ENCODE peak calls at places on chromosome 11, in ten cellular contexts. One of them, this sample, is unnamed.

GRCh38 chr11:47571895-47572294 is 6.5 kb downstream of the PTPMT1 start:
- DNase-seq in prostate gland: no peak
- DNase-seq in stomach: no peak
- DNase-seq in SK-N-SH: no peak
- DNase-seq in endothelial cell of umbilical vein: no peak
- DNase-seq in HepG2: no peak
- DNase-seq in HCT116: no peak
- DNase-seq in H1: no peak
- DNase-seq in suprapubic skin: no peak
- DNase-seq in GM23338: no peak
- DNase-seq in this sample: no peak

GRCh38 chr11:47189100-47189834 is 3.0 kb upstream of the PACSIN3 start:
- DNase-seq in prostate gland: peak; percentile 36
- DNase-seq in stomach: no peak
- DNase-seq in SK-N-SH: no peak
- DNase-seq in endothelial cell of umbilical vein: no peak
- DNase-seq in HepG2: peak; percentile 99
- DNase-seq in HCT116: no peak
- DNase-seq in H1: no peak
- DNase-seq in suprapubic skin: no peak
- DNase-seq in GM23338: no peak
- DNase-seq in this sample: no peak

GRCh38 chr11:130782361-130783221 is 133.7 kb downstream of the SNX19 start:
- DNase-seq in prostate gland: no peak
- DNase-seq in stomach: no peak
- DNase-seq in SK-N-SH: no peak
- DNase-seq in endothelial cell of umbilical vein: peak; percentile 66
- DNase-seq in HepG2: no peak
- DNase-seq in HCT116: no peak
- DNase-seq in H1: peak; percentile 41
- DNase-seq in suprapubic skin: no peak
- DNase-seq in GM23338: peak; percentile 27
- DNase-seq in this sample: no peak

GRCh38 chr11:120220747-120221037 is 9.9 kb downstream of the OAF start:
- DNase-seq in prostate gland: no peak
- DNase-seq in stomach: no peak
- DNase-seq in SK-N-SH: no peak
- DNase-seq in endothelial cell of umbilical vein: no peak
- DNase-seq in HepG2: no peak
- DNase-seq in HCT116: no peak
- DNase-seq in H1: no peak
- DNase-seq in suprapubic skin: no peak
- DNase-seq in GM23338: no peak
- DNase-seq in this sample: no peak

GRCh38 chr11:14905104-14906033 is 13.3 kb upstream of the CYP2R1 start:
- DNase-seq in prostate gland: peak; percentile 19
- DNase-seq in stomach: peak; percentile 43
- DNase-seq in SK-N-SH: peak; percentile 27
- DNase-seq in endothelial cell of umbilical vein: peak; percentile 44
- DNase-seq in HepG2: no peak
- DNase-seq in HCT116: no peak
- DNase-seq in H1: peak; percentile 79
- DNase-seq in suprapubic skin: peak; percentile 80
- DNase-seq in GM23338: peak; percentile 93
- DNase-seq in this sample: peak; percentile 65

GRCh38 chr11:44939673-44940072 is 11.0 kb downstream of the TP53I11 start:
- DNase-seq in prostate gland: no peak
- DNase-seq in stomach: no peak
- DNase-seq in SK-N-SH: no peak
- DNase-seq in endothelial cell of umbilical vein: peak; percentile 25
- DNase-seq in HepG2: peak; percentile 7
- DNase-seq in HCT116: no peak
- DNase-seq in H1: no peak
- DNase-seq in suprapubic skin: no peak
- DNase-seq in GM23338: peak; percentile 80
- DNase-seq in this sample: no peak

GRCh38 chr11:132054822-132055221 is 684.4 kb downstream of the NTM start:
- DNase-seq in prostate gland: no peak
- DNase-seq in stomach: no peak
- DNase-seq in SK-N-SH: no peak
- DNase-seq in endothelial cell of umbilical vein: no peak
- DNase-seq in HepG2: no peak
- DNase-seq in HCT116: no peak
- DNase-seq in H1: no peak
- DNase-seq in suprapubic skin: no peak
- DNase-seq in GM23338: no peak
- DNase-seq in this sample: no peak

GRCh38 chr11:18594999-18595749 is 4.4 kb upstream of the MISFA start:
- DNase-seq in prostate gland: no peak
- DNase-seq in stomach: no peak
- DNase-seq in SK-N-SH: peak; percentile 23
- DNase-seq in endothelial cell of umbilical vein: no peak
- DNase-seq in HepG2: no peak
- DNase-seq in HCT116: no peak
- DNase-seq in H1: no peak
- DNase-seq in suprapubic skin: no peak
- DNase-seq in GM23338: no peak
- DNase-seq in this sample: no peak

GRCh38 chr11:11841121-11841604 is 609 bp upstream of the USP47 start:
- DNase-seq in prostate gland: peak; percentile 40
- DNase-seq in stomach: peak; percentile 33
- DNase-seq in SK-N-SH: no peak
- DNase-seq in endothelial cell of umbilical vein: no peak
- DNase-seq in HepG2: peak; percentile 19
- DNase-seq in HCT116: peak; percentile 16
- DNase-seq in H1: no peak
- DNase-seq in suprapubic skin: no peak
- DNase-seq in GM23338: peak; percentile 52
- DNase-seq in this sample: peak; percentile 48

GRCh38 chr11:43419460-43419859 is 60.7 kb downstream of the TTC17 start:
- DNase-seq in prostate gland: peak; percentile 17
- DNase-seq in stomach: peak; percentile 41
- DNase-seq in SK-N-SH: peak; percentile 26
- DNase-seq in endothelial cell of umbilical vein: peak; percentile 59
- DNase-seq in HepG2: peak; percentile 25
- DNase-seq in HCT116: peak; percentile 2
- DNase-seq in H1: no peak
- DNase-seq in suprapubic skin: no peak
- DNase-seq in GM23338: peak; percentile 59
- DNase-seq in this sample: peak; percentile 21

GRCh38 chr11:133928628-133929059 is 28.1 kb downstream of the IGSF9B start:
- DNase-seq in prostate gland: peak; percentile 59
- DNase-seq in stomach: peak; percentile 30
- DNase-seq in SK-N-SH: peak; percentile 81
- DNase-seq in endothelial cell of umbilical vein: no peak
- DNase-seq in HepG2: no peak
- DNase-seq in HCT116: no peak
- DNase-seq in H1: no peak
- DNase-seq in suprapubic skin: no peak
- DNase-seq in GM23338: peak; percentile 28
- DNase-seq in this sample: no peak

GRCh38 chr11:118241191-118242098 is 10.7 kb downstream of the MPZL3 start:
- DNase-seq in prostate gland: peak; percentile 75
- DNase-seq in stomach: peak; percentile 47
- DNase-seq in SK-N-SH: no peak
- DNase-seq in endothelial cell of umbilical vein: peak; percentile 93
- DNase-seq in HepG2: peak; percentile 39
- DNase-seq in HCT116: peak; percentile 95
- DNase-seq in H1: no peak
- DNase-seq in suprapubic skin: no peak
- DNase-seq in GM23338: no peak
- DNase-seq in this sample: peak; percentile 43

GRCh38 chr11:62880231-62880802 is 379 bp upstream of the SLC3A2 start:
- DNase-seq in prostate gland: peak; percentile 37
- DNase-seq in stomach: no peak
- DNase-seq in SK-N-SH: no peak
- DNase-seq in endothelial cell of umbilical vein: peak; percentile 62
- DNase-seq in HepG2: no peak
- DNase-seq in HCT116: no peak
- DNase-seq in H1: no peak
- DNase-seq in suprapubic skin: no peak
- DNase-seq in GM23338: no peak
- DNase-seq in this sample: no peak

GRCh38 chr11:76124905-76125566 is 81.3 kb downstream of the WNT11 start:
- DNase-seq in prostate gland: no peak
- DNase-seq in stomach: no peak
- DNase-seq in SK-N-SH: no peak
- DNase-seq in endothelial cell of umbilical vein: no peak
- DNase-seq in HepG2: no peak
- DNase-seq in HCT116: no peak
- DNase-seq in H1: no peak
- DNase-seq in suprapubic skin: no peak
- DNase-seq in GM23338: no peak
- DNase-seq in this sample: no peak

GRCh38 chr11:118401880-118402590 is 629 bp downstream of the ATP5MG start:
- DNase-seq in prostate gland: no peak
- DNase-seq in stomach: no peak
- DNase-seq in SK-N-SH: no peak
- DNase-seq in endothelial cell of umbilical vein: no peak
- DNase-seq in HepG2: peak; percentile 76
- DNase-seq in HCT116: no peak
- DNase-seq in H1: peak; percentile 44
- DNase-seq in suprapubic skin: no peak
- DNase-seq in GM23338: peak; percentile 22
- DNase-seq in this sample: no peak

GRCh38 chr11:47979378-47980092 is 824 bp upstream of the PTPRJ start:
- DNase-seq in prostate gland: no peak
- DNase-seq in stomach: no peak
- DNase-seq in SK-N-SH: peak; percentile 54
- DNase-seq in endothelial cell of umbilical vein: peak; percentile 12
- DNase-seq in HepG2: no peak
- DNase-seq in HCT116: no peak
- DNase-seq in H1: peak; percentile 55
- DNase-seq in suprapubic skin: no peak
- DNase-seq in GM23338: peak; percentile 79
- DNase-seq in this sample: no peak

GRCh38 chr11:69531071-69531716 is 49.7 kb downstream of the LINC01488 start:
- DNase-seq in prostate gland: no peak
- DNase-seq in stomach: no peak
- DNase-seq in SK-N-SH: no peak
- DNase-seq in endothelial cell of umbilical vein: no peak
- DNase-seq in HepG2: no peak
- DNase-seq in HCT116: no peak
- DNase-seq in H1: no peak
- DNase-seq in suprapubic skin: peak; percentile 50
- DNase-seq in GM23338: no peak
- DNase-seq in this sample: no peak

GRCh38 chr11:75768112-75768908 is at the start of gene DGAT2:
- DNase-seq in prostate gland: peak; percentile 61
- DNase-seq in stomach: peak; percentile 82
- DNase-seq in SK-N-SH: peak; percentile 93
- DNase-seq in endothelial cell of umbilical vein: peak; percentile 79
- DNase-seq in HepG2: peak; percentile 84
- DNase-seq in HCT116: peak; percentile 47
- DNase-seq in H1: peak; percentile 85
- DNase-seq in suprapubic skin: peak; percentile 85
- DNase-seq in GM23338: peak; percentile 79
- DNase-seq in this sample: peak; percentile 80

GRCh38 chr11:16928052-16928451 is 86.2 kb downstream of the PLEKHA7 start:
- DNase-seq in prostate gland: no peak
- DNase-seq in stomach: no peak
- DNase-seq in SK-N-SH: no peak
- DNase-seq in endothelial cell of umbilical vein: no peak
- DNase-seq in HepG2: no peak
- DNase-seq in HCT116: no peak
- DNase-seq in H1: no peak
- DNase-seq in suprapubic skin: no peak
- DNase-seq in GM23338: no peak
- DNase-seq in this sample: no peak

GRCh38 chr11:17572791-17573460 is 25.9 kb downstream of the OTOG start:
- DNase-seq in prostate gland: no peak
- DNase-seq in stomach: no peak
- DNase-seq in SK-N-SH: no peak
- DNase-seq in endothelial cell of umbilical vein: no peak
- DNase-seq in HepG2: no peak
- DNase-seq in HCT116: no peak
- DNase-seq in H1: no peak
- DNase-seq in suprapubic skin: no peak
- DNase-seq in GM23338: no peak
- DNase-seq in this sample: no peak

GRCh38 chr11:43734256-43734655 is 53.7 kb downstream of the HSD17B12 start:
- DNase-seq in prostate gland: no peak
- DNase-seq in stomach: no peak
- DNase-seq in SK-N-SH: no peak
- DNase-seq in endothelial cell of umbilical vein: no peak
- DNase-seq in HepG2: no peak
- DNase-seq in HCT116: no peak
- DNase-seq in H1: no peak
- DNase-seq in suprapubic skin: no peak
- DNase-seq in GM23338: no peak
- DNase-seq in this sample: no peak

GRCh38 chr11:36165638-36166389 is 123.4 kb downstream of the COMMD9 start:
- DNase-seq in prostate gland: no peak
- DNase-seq in stomach: no peak
- DNase-seq in SK-N-SH: peak; percentile 32
- DNase-seq in endothelial cell of umbilical vein: peak; percentile 87
- DNase-seq in HepG2: no peak
- DNase-seq in HCT116: no peak
- DNase-seq in H1: no peak
- DNase-seq in suprapubic skin: no peak
- DNase-seq in GM23338: no peak
- DNase-seq in this sample: no peak
- H3K4me1 ChIP-seq in prostate gland: peaks cover 5% of the 10 kb centered on the region
- H3K4me1 ChIP-seq in stomach: peaks cover 17% of the 10 kb centered on the region
- H3K4me1 ChIP-seq in SK-N-SH: peaks cover 37% of the 10 kb centered on the region
- H3K4me1 ChIP-seq in endothelial cell of umbilical vein: peaks cover 25% of the 10 kb centered on the region
- H3K4me1 ChIP-seq in HepG2: no peaks in the 10 kb centered on the region
- H3K4me1 ChIP-seq in HCT116: no peaks in the 10 kb centered on the region
- H3K4me1 ChIP-seq in H1: peaks cover 3% of the 10 kb centered on the region
- H3K4me1 ChIP-seq in suprapubic skin: peaks cover 3% of the 10 kb centered on the region
- H3K4me1 ChIP-seq in GM23338: peaks cover 3% of the 10 kb centered on the region
- H3K4me1 ChIP-seq in this sample: no peaks in the 10 kb centered on the region

GRCh38 chr11:87971354-87971753 is 203.9 kb downstream of the RAB38 start:
- DNase-seq in prostate gland: no peak
- DNase-seq in stomach: no peak
- DNase-seq in SK-N-SH: no peak
- DNase-seq in endothelial cell of umbilical vein: no peak
- DNase-seq in HepG2: no peak
- DNase-seq in HCT116: no peak
- DNase-seq in H1: no peak
- DNase-seq in suprapubic skin: no peak
- DNase-seq in GM23338: no peak
- DNase-seq in this sample: no peak
- TF ChIP-seq POLR2AphosphoS5 in prostate gland: no peak
- TF ChIP-seq POLR2AphosphoS5 in stomach: no peak
- TF ChIP-seq POLR2AphosphoS5 in SK-N-SH: no peak
- TF ChIP-seq POLR2AphosphoS5 in endothelial cell of umbilical vein: no peak
- TF ChIP-seq POLR2AphosphoS5 in HepG2: no peak
- TF ChIP-seq POLR2AphosphoS5 in HCT116: no peak
- TF ChIP-seq POLR2AphosphoS5 in H1: no peak
- TF ChIP-seq POLR2AphosphoS5 in suprapubic skin: no peak
- TF ChIP-seq POLR2AphosphoS5 in GM23338: no peak
- TF ChIP-seq POLR2AphosphoS5 in this sample: no peak

GRCh38 chr11:110870816-110871522 is 158.7 kb upstream of the ARHGAP20 start:
- DNase-seq in prostate gland: no peak
- DNase-seq in stomach: no peak
- DNase-seq in SK-N-SH: no peak
- DNase-seq in endothelial cell of umbilical vein: no peak
- DNase-seq in HepG2: no peak
- DNase-seq in HCT116: no peak
- DNase-seq in H1: no peak
- DNase-seq in suprapubic skin: no peak
- DNase-seq in GM23338: no peak
- DNase-seq in this sample: no peak
- H3K4me1 ChIP-seq in prostate gland: no peaks in the 10 kb centered on the region
- H3K4me1 ChIP-seq in stomach: peaks cover 5% of the 10 kb centered on the region
- H3K4me1 ChIP-seq in SK-N-SH: no peaks in the 10 kb centered on the region
- H3K4me1 ChIP-seq in endothelial cell of umbilical vein: no peaks in the 10 kb centered on the region
- H3K4me1 ChIP-seq in HepG2: no peaks in the 10 kb centered on the region
- H3K4me1 ChIP-seq in HCT116: no peaks in the 10 kb centered on the region
- H3K4me1 ChIP-seq in H1: no peaks in the 10 kb centered on the region
- H3K4me1 ChIP-seq in suprapubic skin: no peaks in the 10 kb centered on the region
- H3K4me1 ChIP-seq in GM23338: no peaks in the 10 kb centered on the region
- H3K4me1 ChIP-seq in this sample: no peaks in the 10 kb centered on the region

GRCh38 chr11:113269096-113269495 is 45.3 kb upstream of the TTC12 start:
- DNase-seq in prostate gland: no peak
- DNase-seq in stomach: no peak
- DNase-seq in SK-N-SH: no peak
- DNase-seq in endothelial cell of umbilical vein: no peak
- DNase-seq in HepG2: no peak
- DNase-seq in HCT116: no peak
- DNase-seq in H1: no peak
- DNase-seq in suprapubic skin: no peak
- DNase-seq in GM23338: no peak
- DNase-seq in this sample: no peak
- TF ChIP-seq POLR2AphosphoS5 in prostate gland: no peak
- TF ChIP-seq POLR2AphosphoS5 in stomach: no peak
- TF ChIP-seq POLR2AphosphoS5 in SK-N-SH: no peak
- TF ChIP-seq POLR2AphosphoS5 in endothelial cell of umbilical vein: no peak
- TF ChIP-seq POLR2AphosphoS5 in HepG2: no peak
- TF ChIP-seq POLR2AphosphoS5 in HCT116: no peak
- TF ChIP-seq POLR2AphosphoS5 in H1: no peak
- TF ChIP-seq POLR2AphosphoS5 in suprapubic skin: no peak
- TF ChIP-seq POLR2AphosphoS5 in GM23338: no peak
- TF ChIP-seq POLR2AphosphoS5 in this sample: no peak

This sample was measured in transverse colon.